ENCODE peak calls at places on chromosomes 1 and 21, in seven cellular contexts. O is M059J, G is NCI-H2171, I is amygdala, K is fibroblast of the conjunctiva, W is endodermal cell, A is germinal center. D is an unnamed sample.

GRCh38 chr1:185317886-185318310 is 855 bp upstream of the IVNS1ABP start:
- DNase-seq in O (peak), G (peak), I (peak), K (no peak), W (peak), A (peak), D (peak)

GRCh38 chr1:234986750-234987414 is 141.8 kb downstream of the TOMM20 start:
- DNase-seq in O (peak), G (no peak), I (no peak), K (no peak), W (peak), A (no peak), D (no peak)

GRCh38 chr1:14804626-14805025 is 206.1 kb downstream of the KAZN start:
- DNase-seq in O (no peak), G (no peak), I (no peak), K (no peak), W (peak), A (no peak), D (no peak)

GRCh38 chr1:149962039-149962647 is 25.5 kb upstream of the MTMR11 start:
- DNase-seq in O (peak), G (peak), I (peak), K (peak), W (peak), A (peak), D (peak)

GRCh38 chr21:39630191-39630591 is 17.5 kb downstream of the B3GALT5 start:
- DNase-seq in O (peak), G (no peak), I (no peak), K (no peak), W (no peak), A (no peak), D (no peak)

GRCh38 chr1:115188680-115189395 is 99.5 kb upstream of the TSPAN2 start:
- DNase-seq in O (no peak), G (no peak), I (no peak), K (no peak), W (no peak), A (no peak), D (no peak)

GRCh38 chr1:185406006-185406974 is 89.2 kb upstream of the IVNS1ABP start:
- DNase-seq in O (no peak), G (no peak), I (no peak), K (no peak), W (no peak), A (no peak), D (no peak)

GRCh38 chr1:238767321-238767720 is 619.0 kb upstream of the CHRM3 start:
- DNase-seq in O (no peak), G (no peak), I (peak), K (no peak), W (no peak), A (no peak), D (no peak)

GRCh38 chr1:26012862-26013261 is 8.7 kb upstream of the EXTL1 start:
- DNase-seq in O (no peak), G (peak), I (no peak), K (no peak), W (no peak), A (no peak), D (no peak)

GRCh38 chr1:10459185-10459584 is 9.4 kb downstream of the CORT start:
- DNase-seq in O (peak), G (no peak), I (no peak), K (peak), W (no peak), A (no peak), D (no peak)

GRCh38 chr1:230236951-230237350 is 169.9 kb downstream of the GALNT2 start:
- DNase-seq in O (no peak), G (no peak), I (no peak), K (no peak), W (peak), A (no peak), D (no peak)

GRCh38 chr1:45557422-45557944 is 6.9 kb downstream of the AKR1A1 start:
- DNase-seq in O (peak), G (no peak), I (no peak), K (no peak), W (no peak), A (no peak), D (no peak)

GRCh38 chr1:222047370-222047769 is 305.5 kb upstream of the DUSP10 start:
- DNase-seq in O (no peak), G (no peak), I (no peak), K (no peak), W (no peak), A (no peak), D (no peak)

GRCh38 chr21:29017639-29018237 is 1.4 kb downstream of the RWDD2B start:
- DNase-seq in O (no peak), G (no peak), I (no peak), K (no peak), W (no peak), A (no peak), D (no peak)

GRCh38 chr1:10278880-10279279 is 68.5 kb downstream of the KIF1B start:
- DNase-seq in O (no peak), G (no peak), I (no peak), K (no peak), W (no peak), A (no peak), D (no peak)

GRCh38 chr1:210394281-210394798 is 65.6 kb downstream of the HHAT start:
- DNase-seq in O (peak), G (no peak), I (no peak), K (no peak), W (no peak), A (no peak), D (no peak)

GRCh38 chr1:218048828-218049227 is 236.3 kb upstream of the RRP15 start:
- DNase-seq in O (no peak), G (peak), I (no peak), K (no peak), W (no peak), A (no peak), D (no peak)

GRCh38 chr1:158333405-158334145 is 2.2 kb upstream of the CD1B start:
- DNase-seq in O (no peak), G (no peak), I (no peak), K (no peak), W (no peak), A (no peak), D (no peak)

GRCh38 chr1:47201179-47201578 is 11.3 kb upstream of the PDZK1IP1 start:
- DNase-seq in O (no peak), G (no peak), I (no peak), K (no peak), W (peak), A (no peak), D (no peak)

GRCh38 chr1:52139817-52140540 is 1.9 kb upstream of the ZFYVE9 start:
- DNase-seq in O (peak), G (no peak), I (peak), K (peak), W (no peak), A (peak), D (no peak)

GRCh38 chr1:35476099-35476674 is 81.0 kb downstream of the KIAA0319L start:
- DNase-seq in O (no peak), G (peak), I (no peak), K (no peak), W (no peak), A (no peak), D (no peak)

GRCh38 chr1:8541961-8542521 is 224.1 kb downstream of the SLC45A1 start:
- DNase-seq in O (no peak), G (no peak), I (no peak), K (no peak), W (no peak), A (no peak), D (no peak)

GRCh38 chr1:54310439-54311328 is 95.5 kb downstream of the SSBP3 start:
- DNase-seq in O (peak), G (no peak), I (peak), K (no peak), W (peak), A (no peak), D (no peak)

GRCh38 chr21:45146801-45147200 is 72.4 kb downstream of the ADARB1 start:
- DNase-seq in O (no peak), G (no peak), I (no peak), K (no peak), W (no peak), A (no peak), D (no peak)

GRCh38 chr1:2041305-2041704 is 8.9 kb upstream of the PRKCZ start:
- DNase-seq in O (no peak), G (no peak), I (no peak), K (no peak), W (no peak), A (no peak), D (no peak)

GRCh38 chr21:16195476-16195875 is 465.7 kb downstream of the USP25 start:
- DNase-seq in O (peak), G (no peak), I (no peak), K (peak), W (no peak), A (no peak), D (no peak)

GRCh38 chr1:50492142-50492541 is 68.9 kb upstream of the DMRTA2 start:
- DNase-seq in O (no peak), G (no peak), I (no peak), K (no peak), W (no peak), A (no peak), D (no peak)